ENCODE peak calls at places on chromosomes 6 and 20, in nine cellular contexts. H is cardiac muscle cell; Z is heart left ventricle; C is right lobe of liver; A is hepatocyte; R is transverse colon; T is mesendoderm; D is fibroblast of lung; K is CD8-positive, alpha-beta T cell. Y is an unnamed sample. For H3K4me1, the result is how much of the 10 kb centered on the place peaks cover.

GRCh38 chr6:44001318-44001868 is 125.9 kb downstream of the MRPL14 start:
- DNase-seq in H (peak), Z (peak), C (no peak), A (peak), R (no peak), T (peak), D (peak), K (no peak), Y (no peak)

GRCh38 chr6:47098570-47098993 is 56.5 kb upstream of the ADGRF1 start:
- DNase-seq in H (peak), Z (no peak), C (no peak), A (peak), R (no peak), T (no peak), D (peak), K (no peak), Y (peak)

GRCh38 chr6:30480536-30481156 is 8.7 kb upstream of the HLA-E start:
- DNase-seq in H (peak), Z (no peak), C (no peak), A (no peak), R (no peak), T (no peak), D (no peak), K (peak), Y (no peak)

GRCh38 chr20:57398231-57398821 is 7.1 kb downstream of the RBM38 start:
- DNase-seq in H (no peak), Z (peak), C (peak), A (no peak), R (peak), T (no peak), D (no peak), K (peak), Y (no peak)

GRCh38 chr6:14228571-14228970 is 111.0 kb downstream of the CD83 start:
- DNase-seq in H (peak), Z (no peak), C (no peak), A (no peak), R (no peak), T (no peak), D (no peak), K (no peak), Y (no peak)

GRCh38 chr20:10861086-10861485 is 187.3 kb upstream of the JAG1 start:
- DNase-seq in H (peak), Z (no peak), C (no peak), A (no peak), R (no peak), T (no peak), D (peak), K (no peak), Y (no peak)

GRCh38 chr6:144331610-144332009 is 46.5 kb downstream of the UTRN start:
- DNase-seq in H (peak), Z (no peak), C (no peak), A (no peak), R (no peak), T (peak), D (peak), K (no peak), Y (no peak)

GRCh38 chr6:63677282-63677681 is 41.7 kb downstream of the PHF3 start:
- DNase-seq in H (peak), Z (no peak), C (no peak), A (peak), R (no peak), T (no peak), D (peak), K (no peak), Y (no peak)

GRCh38 chr6:73393278-73393677 is 1.4 kb upstream of the DDX43 start:
- DNase-seq in H (no peak), Z (no peak), C (no peak), A (no peak), R (no peak), T (no peak), D (no peak), K (no peak), Y (no peak)

GRCh38 chr20:16615199-16615598 is 42.0 kb upstream of the KIF16B start:
- DNase-seq in H (peak), Z (peak), C (no peak), A (peak), R (peak), T (no peak), D (peak), K (no peak), Y (no peak)

GRCh38 chr6:113018351-113019151 is 671.4 kb downstream of the RFPL4B start:
- DNase-seq in H (peak), Z (peak), C (no peak), A (peak), R (peak), T (no peak), D (peak), K (no peak), Y (peak)

GRCh38 chr20:3815703-3816315 is 4.5 kb upstream of the AP5S1 start:
- DNase-seq in H (no peak), Z (no peak), C (no peak), A (no peak), R (no peak), T (no peak), D (no peak), K (no peak), Y (no peak)

GRCh38 chr6:17705778-17706579 is 746 bp downstream of the NUP153 start:
- DNase-seq in H (peak), Z (peak), C (peak), A (peak), R (peak), T (peak), D (peak), K (peak), Y (no peak)

GRCh38 chr6:4371207-4371921 is 236.0 kb upstream of the ECI2 start:
- DNase-seq in H (peak), Z (peak), C (no peak), A (no peak), R (no peak), T (no peak), D (peak), K (no peak), Y (no peak)

GRCh38 chr20:38703526-38703925 is 20.8 kb upstream of the SLC32A1 start:
- DNase-seq in H (no peak), Z (no peak), C (no peak), A (no peak), R (no peak), T (no peak), D (no peak), K (no peak), Y (no peak)

GRCh38 chr6:23524556-23524955 is 601.5 kb upstream of the NRSN1 start:
- DNase-seq in H (no peak), Z (no peak), C (no peak), A (no peak), R (no peak), T (no peak), D (no peak), K (no peak), Y (no peak)

GRCh38 chr20:20814685-20815084 is 102.2 kb upstream of the RALGAPA2 start:
- DNase-seq in H (no peak), Z (no peak), C (no peak), A (peak), R (no peak), T (peak), D (no peak), K (no peak), Y (no peak)

GRCh38 chr20:39464238-39464637 is 502.1 kb downstream of the DHX35 start:
- DNase-seq in H (no peak), Z (no peak), C (no peak), A (no peak), R (no peak), T (no peak), D (no peak), K (no peak), Y (no peak)

GRCh38 chr6:134724653-134725340 is 225.1 kb downstream of the ALDH8A1 start:
- DNase-seq in H (no peak), Z (peak), C (no peak), A (no peak), R (no peak), T (no peak), D (peak), K (no peak), Y (no peak)

GRCh38 chr6:82863771-82864170 is 201.9 kb downstream of the UBE3D start:
- DNase-seq in H (no peak), Z (no peak), C (no peak), A (no peak), R (no peak), T (no peak), D (no peak), K (no peak), Y (no peak)

GRCh38 chr6:93819189-93819588 is 399.8 kb upstream of the EPHA7 start:
- DNase-seq in H (no peak), Z (no peak), C (no peak), A (no peak), R (no peak), T (peak), D (peak), K (no peak), Y (no peak)

GRCh38 chr6:145688493-145688905 is 46.8 kb downstream of the EPM2A start:
- DNase-seq in H (no peak), Z (no peak), C (no peak), A (no peak), R (no peak), T (no peak), D (peak), K (no peak), Y (no peak)

GRCh38 chr20:17875106-17875980 is 93.3 kb downstream of the SNX5 start:
- DNase-seq in H (peak), Z (no peak), C (peak), A (peak), R (peak), T (no peak), D (peak), K (no peak), Y (no peak)

GRCh38 chr6:40128149-40128548 is 193.9 kb upstream of the MOCS1 start:
- DNase-seq in H (no peak), Z (no peak), C (no peak), A (no peak), R (no peak), T (no peak), D (no peak), K (no peak), Y (no peak)

GRCh38 chr6:33794910-33795615 is 6.1 kb upstream of the LEMD2 start:
- DNase-seq in H (no peak), Z (no peak), C (no peak), A (peak), R (no peak), T (peak), D (no peak), K (no peak), Y (no peak)

GRCh38 chr6:135182120-135182992 is 1.2 kb downstream of the MYB start:
- DNase-seq in H (peak), Z (peak), C (peak), A (peak), R (peak), T (peak), D (peak), K (peak), Y (no peak)

GRCh38 chr6:27766405-27766804 is 145.8 kb downstream of the OR2B2 start:
- DNase-seq in H (no peak), Z (no peak), C (no peak), A (no peak), R (no peak), T (no peak), D (no peak), K (no peak), Y (no peak)

GRCh38 chr6:120805267-120805666 is 529.0 kb downstream of the TBC1D32 start:
- DNase-seq in H (peak), Z (no peak), C (no peak), A (no peak), R (no peak), T (peak), D (peak), K (no peak), Y (no peak)

GRCh38 chr6:2713473-2714358 is 37.0 kb downstream of the MYLK4 start:
- DNase-seq in H (peak), Z (no peak), C (no peak), A (no peak), R (no peak), T (peak), D (no peak), K (no peak), Y (no peak)

GRCh38 chr6:156783958-156784357 is 6.8 kb downstream of the ARID1B start:
- DNase-seq in H (no peak), Z (no peak), C (no peak), A (no peak), R (no peak), T (peak), D (no peak), K (no peak), Y (no peak)
- H3K4me1 ChIP-seq in H (half or more), Z (half or more), C (under half), A (under half), R (under half), T (under half), D (under half), K (under half), Y (under half)

GRCh38 chr20:34043025-34043424 is 49.3 kb downstream of the RALY start:
- DNase-seq in H (no peak), Z (no peak), C (no peak), A (no peak), R (no peak), T (no peak), D (no peak), K (no peak), Y (no peak)

GRCh38 chr20:34037121-34037520 is 43.4 kb downstream of the RALY start:
- DNase-seq in H (no peak), Z (no peak), C (no peak), A (no peak), R (no peak), T (peak), D (no peak), K (peak), Y (no peak)

GRCh38 chr20:34037767-34038166 is 44.1 kb downstream of the RALY start:
- DNase-seq in H (peak), Z (no peak), C (no peak), A (peak), R (no peak), T (no peak), D (peak), K (no peak), Y (no peak)

GRCh38 chr20:34042286-34042685 is 48.6 kb downstream of the RALY start:
- DNase-seq in H (no peak), Z (peak), C (no peak), A (no peak), R (no peak), T (no peak), D (no peak), K (no peak), Y (no peak)

GRCh38 chr20:34040300-34041015 is 46.7 kb downstream of the RALY start:
- DNase-seq in H (no peak), Z (peak), C (no peak), A (no peak), R (no peak), T (no peak), D (no peak), K (no peak), Y (no peak)
- H3K27ac ChIP-seq in H (peak), Z (peak), C (no peak), A (peak), R (no peak), T (no peak), D (no peak), K (no peak), Y (no peak)

GRCh38 chr20:35601990-35602389 is 13.6 kb upstream of the SPAG4 start:
- DNase-seq in H (no peak), Z (no peak), C (no peak), A (no peak), R (no peak), T (no peak), D (no peak), K (no peak), Y (no peak)
- H3K4me3 ChIP-seq in H (peak), Z (peak), C (peak), A (peak), R (peak), T (no peak), D (no peak), K (peak), Y (peak)

GRCh38 chr6:142645663-142646062 is 299.3 kb downstream of the HIVEP2 start:
- DNase-seq in H (no peak), Z (no peak), C (no peak), A (no peak), R (no peak), T (no peak), D (no peak), K (no peak), Y (no peak)
- H3K4me1 ChIP-seq in H (under half), Z (under half), C (under half), A (under half), R (under half), T (under half), D (under half), K (under half), Y (under half)

GRCh38 chr6:299050-299980 is 7.0 kb downstream of the DUSP22 start:
- DNase-seq in H (no peak), Z (no peak), C (peak), A (no peak), R (no peak), T (no peak), D (peak), K (no peak), Y (no peak)
- H3K27ac ChIP-seq in H (no peak), Z (no peak), C (no peak), A (no peak), R (peak), T (no peak), D (no peak), K (no peak), Y (no peak)

GRCh38 chr20:44183282-44183681 is 3.7 kb downstream of the JPH2 start:
- DNase-seq in H (no peak), Z (no peak), C (no peak), A (no peak), R (no peak), T (no peak), D (no peak), K (no peak), Y (no peak)
- H3K4me3 ChIP-seq in H (peak), Z (peak), C (no peak), A (no peak), R (peak), T (no peak), D (no peak), K (no peak), Y (no peak)

GRCh38 chr6:110880651-110881050 is 6.1 kb downstream of the AMD1 start:
- DNase-seq in H (no peak), Z (no peak), C (no peak), A (no peak), R (no peak), T (no peak), D (no peak), K (no peak), Y (no peak)
- H3K4me1 ChIP-seq in H (half or more), Z (half or more), C (under half), A (under half), R (half or more), T (under half), D (under half), K (half or more), Y (under half)

Y was measured in keratinocyte.